ENCODE peak calls at places on chromosome 2, in eight cellular contexts. One of them, this sample, is unnamed.

GRCh38 chr2:71933467-71934319 is 214.0 kb downstream of the CYP26B1 start:
- DNase-seq in upper lobe of right lung: peak
- DNase-seq in A549: peak
- DNase-seq in progenitor cell of endocrine pancreas: no peak
- DNase-seq in right atrium auricular region: peak
- DNase-seq in astrocyte of the cerebellum: no peak
- DNase-seq in mesendoderm: peak
- DNase-seq in HL-60: no peak
- DNase-seq in this sample: no peak

GRCh38 chr2:6526093-6526824 is 339.4 kb downstream of the CMPK2 start:
- DNase-seq in upper lobe of right lung: no peak
- DNase-seq in A549: no peak
- DNase-seq in progenitor cell of endocrine pancreas: peak
- DNase-seq in right atrium auricular region: no peak
- DNase-seq in astrocyte of the cerebellum: no peak
- DNase-seq in mesendoderm: peak
- DNase-seq in HL-60: no peak
- DNase-seq in this sample: no peak

GRCh38 chr2:20590704-20591515 is 60.0 kb downstream of the HS1BP3 start:
- DNase-seq in upper lobe of right lung: peak
- DNase-seq in A549: no peak
- DNase-seq in progenitor cell of endocrine pancreas: no peak
- DNase-seq in right atrium auricular region: no peak
- DNase-seq in astrocyte of the cerebellum: no peak
- DNase-seq in mesendoderm: no peak
- DNase-seq in HL-60: no peak
- DNase-seq in this sample: peak

GRCh38 chr2:127673304-127674069 is 1.8 kb downstream of the LIMS2 start:
- DNase-seq in upper lobe of right lung: no peak
- DNase-seq in A549: no peak
- DNase-seq in progenitor cell of endocrine pancreas: no peak
- DNase-seq in right atrium auricular region: no peak
- DNase-seq in astrocyte of the cerebellum: no peak
- DNase-seq in mesendoderm: no peak
- DNase-seq in HL-60: no peak
- DNase-seq in this sample: no peak

GRCh38 chr2:127857494-127857818 is 499 bp downstream of the POLR2D start:
- DNase-seq in upper lobe of right lung: no peak
- DNase-seq in A549: peak
- DNase-seq in progenitor cell of endocrine pancreas: no peak
- DNase-seq in right atrium auricular region: no peak
- DNase-seq in astrocyte of the cerebellum: no peak
- DNase-seq in mesendoderm: peak
- DNase-seq in HL-60: no peak
- DNase-seq in this sample: no peak

GRCh38 chr2:79511320-79511951 is 1.4 kb upstream of the CTNNA2 start:
- DNase-seq in upper lobe of right lung: no peak
- DNase-seq in A549: peak
- DNase-seq in progenitor cell of endocrine pancreas: peak
- DNase-seq in right atrium auricular region: no peak
- DNase-seq in astrocyte of the cerebellum: peak
- DNase-seq in mesendoderm: peak
- DNase-seq in HL-60: peak
- DNase-seq in this sample: no peak

GRCh38 chr2:15919716-15920444 is 20.5 kb upstream of the MYCN start:
- DNase-seq in upper lobe of right lung: no peak
- DNase-seq in A549: no peak
- DNase-seq in progenitor cell of endocrine pancreas: no peak
- DNase-seq in right atrium auricular region: no peak
- DNase-seq in astrocyte of the cerebellum: no peak
- DNase-seq in mesendoderm: no peak
- DNase-seq in HL-60: no peak
- DNase-seq in this sample: no peak

GRCh38 chr2:26144031-26144430 is 28.9 kb upstream of the GAREM2 start:
- DNase-seq in upper lobe of right lung: no peak
- DNase-seq in A549: no peak
- DNase-seq in progenitor cell of endocrine pancreas: no peak
- DNase-seq in right atrium auricular region: no peak
- DNase-seq in astrocyte of the cerebellum: no peak
- DNase-seq in mesendoderm: peak
- DNase-seq in HL-60: no peak
- DNase-seq in this sample: no peak

GRCh38 chr2:235713244-235713643 is 219.4 kb downstream of the AGAP1 start:
- DNase-seq in upper lobe of right lung: no peak
- DNase-seq in A549: no peak
- DNase-seq in progenitor cell of endocrine pancreas: no peak
- DNase-seq in right atrium auricular region: no peak
- DNase-seq in astrocyte of the cerebellum: no peak
- DNase-seq in mesendoderm: no peak
- DNase-seq in HL-60: no peak
- DNase-seq in this sample: no peak

GRCh38 chr2:38778686-38779082 is 674 bp downstream of the GEMIN6 start:
- DNase-seq in upper lobe of right lung: no peak
- DNase-seq in A549: no peak
- DNase-seq in progenitor cell of endocrine pancreas: no peak
- DNase-seq in right atrium auricular region: no peak
- DNase-seq in astrocyte of the cerebellum: no peak
- DNase-seq in mesendoderm: no peak
- DNase-seq in HL-60: no peak
- DNase-seq in this sample: no peak

GRCh38 chr2:156459720-156460119 is 23.5 kb downstream of the GPD2 start:
- DNase-seq in upper lobe of right lung: no peak
- DNase-seq in A549: no peak
- DNase-seq in progenitor cell of endocrine pancreas: no peak
- DNase-seq in right atrium auricular region: no peak
- DNase-seq in astrocyte of the cerebellum: no peak
- DNase-seq in mesendoderm: no peak
- DNase-seq in HL-60: no peak
- DNase-seq in this sample: no peak

GRCh38 chr2:96767135-96767871 is 6.6 kb downstream of the CNNM4 start:
- DNase-seq in upper lobe of right lung: no peak
- DNase-seq in A549: no peak
- DNase-seq in progenitor cell of endocrine pancreas: no peak
- DNase-seq in right atrium auricular region: no peak
- DNase-seq in astrocyte of the cerebellum: no peak
- DNase-seq in mesendoderm: no peak
- DNase-seq in HL-60: no peak
- DNase-seq in this sample: no peak

GRCh38 chr2:80256396-80257167 is 48.0 kb downstream of the LRRTM1 start:
- DNase-seq in upper lobe of right lung: no peak
- DNase-seq in A549: peak
- DNase-seq in progenitor cell of endocrine pancreas: no peak
- DNase-seq in right atrium auricular region: no peak
- DNase-seq in astrocyte of the cerebellum: peak
- DNase-seq in mesendoderm: peak
- DNase-seq in HL-60: no peak
- DNase-seq in this sample: no peak

GRCh38 chr2:37800176-37800835 is 124.8 kb upstream of the RMDN2 start:
- DNase-seq in upper lobe of right lung: no peak
- DNase-seq in A549: no peak
- DNase-seq in progenitor cell of endocrine pancreas: no peak
- DNase-seq in right atrium auricular region: no peak
- DNase-seq in astrocyte of the cerebellum: no peak
- DNase-seq in mesendoderm: no peak
- DNase-seq in HL-60: no peak
- DNase-seq in this sample: no peak

GRCh38 chr2:46096272-46096671 is 200.9 kb upstream of the EPAS1 start:
- DNase-seq in upper lobe of right lung: no peak
- DNase-seq in A549: no peak
- DNase-seq in progenitor cell of endocrine pancreas: no peak
- DNase-seq in right atrium auricular region: no peak
- DNase-seq in astrocyte of the cerebellum: no peak
- DNase-seq in mesendoderm: peak
- DNase-seq in HL-60: no peak
- DNase-seq in this sample: no peak